ENCODE peak calls at places on chromosomes 11 and 22, in five cellular contexts. H is stimulated activated CD8-positive, alpha-beta memory T cell treated with anti-CD3 and anti-CD28 coated beads, Interleukin-7, amount 100 ng/mL, for 1 hour; V is PC-9; T is cardiac fibroblast; K is activated naive CD8-positive, alpha-beta T cell treated with anti-CD3 and anti-CD28 coated beads, Interleukin-2, amount 50 U/mL, for 16 hours. A is an unnamed sample.

GRCh38 chr11:88979641-88980040 is 86.1 kb downstream of the GRM5 start:
- DNase-seq in H (no peak), V (no peak), T (peak; percentile 36), K (no peak), A (no peak)

GRCh38 chr11:45543808-45544422 is 121.5 kb downstream of the CHST1 start:
- DNase-seq in V (no peak), K (no peak), T (peak; percentile 29), H (no peak), A (no peak)

GRCh38 chr11:19232910-19233503 is 7.7 kb downstream of the E2F8 start:
- DNase-seq in H (no peak), T (peak; percentile 93), K (no peak), V (peak; percentile 79), A (no peak)

GRCh38 chr22:24768537-24769374 is 5.8 kb downstream of the PIWIL3 start:
- DNase-seq in K (no peak), T (peak; percentile 77), H (peak; percentile 25), V (peak; percentile 43), A (no peak)

GRCh38 chr11:111064118-111064517 is 181.4 kb upstream of the POU2AF2 start:
- DNase-seq in T (peak; percentile 82), K (no peak), V (no peak), H (no peak), A (no peak)

GRCh38 chr11:61733120-61733978 is 19.1 kb upstream of the MYRF start:
- DNase-seq in K (peak; percentile 66), H (peak; percentile 74), V (peak; percentile 71), T (peak; percentile 85), A (peak; percentile 9)

GRCh38 chr22:48258108-48258705 is 1495.8 kb downstream of the TBC1D22A start:
- DNase-seq in K (no peak), T (no peak), V (no peak), H (no peak), A (no peak)

GRCh38 chr11:103878646-103879045 is 157.8 kb upstream of the DDI1 start:
- DNase-seq in K (no peak), H (no peak), V (no peak), T (no peak), A (no peak)

GRCh38 chr11:13247606-13248320 is 29.8 kb upstream of the BMAL1 start:
- DNase-seq in V (no peak), T (no peak), K (no peak), H (no peak), A (no peak)

A was measured in esophagus squamous epithelium.